ENCODE peak calls at places on chromosomes 6 and 20, in five cellular contexts. S, W, E, T and N are unnamed samples.

GRCh38 chr20:10715035-10715434 is 41.2 kb upstream of the JAG1 start:
- DNase-seq in T (peak; percentile 86), E (no peak), S (no peak), W (no peak), N (no peak)

GRCh38 chr6:66731310-66731709 is 1024.3 kb upstream of the EYS start:
- DNase-seq in S (no peak), T (no peak), W (no peak), E (no peak), N (no peak)

GRCh38 chr6:148166339-148166949 is 176.2 kb upstream of the SASH1 start:
- DNase-seq in T (peak; percentile 59), W (peak; percentile 51), E (peak; percentile 29), S (peak; percentile 18), N (peak; percentile 65)

GRCh38 chr6:16318538-16318937 is 80.2 kb downstream of the GMPR start:
- DNase-seq in E (no peak), S (no peak), T (no peak), W (no peak), N (no peak)

GRCh38 chr6:57222684-57223077 is 574 bp upstream of the RAB23 start:
- DNase-seq in S (no peak), T (no peak), E (no peak), W (no peak), N (no peak)

GRCh38 chr20:7291319-7291943 is 523.9 kb downstream of the BMP2 start:
- DNase-seq in W (no peak), S (no peak), E (no peak), T (no peak), N (no peak)

GRCh38 chr6:43805695-43806040 is 35.7 kb downstream of the VEGFA start:
- DNase-seq in W (no peak), S (no peak), E (no peak), T (peak; percentile 48), N (no peak)

GRCh38 chr6:53165333-53165732 is 16.7 kb upstream of the GCM1 start:
- DNase-seq in E (no peak), T (no peak), S (no peak), W (no peak), N (no peak)

GRCh38 chr6:134310206-134310605 is 7.7 kb downstream of the SGK1 start:
- DNase-seq in W (no peak), S (no peak), T (no peak), E (no peak), N (no peak)

GRCh38 chr20:20690676-20691476 is 21.6 kb downstream of the RALGAPA2 start:
- DNase-seq in W (no peak), T (no peak), S (no peak), E (no peak), N (no peak)

GRCh38 chr6:123415844-123416468 is 220.8 kb downstream of the TRDN start:
- DNase-seq in T (peak; percentile 56), S (peak; percentile 38), E (peak; percentile 12), W (peak; percentile 50), N (peak; percentile 10)

GRCh38 chr20:4087923-4088322 is 72.6 kb upstream of the RNF24 start:
- DNase-seq in S (no peak), T (no peak), E (no peak), W (no peak), N (no peak)

GRCh38 chr6:5671604-5672559 is 334.8 kb downstream of the NRN1 start:
- DNase-seq in S (no peak), T (no peak), W (no peak), E (no peak), N (peak; percentile 16)

GRCh38 chr6:166629628-166630027 is 2.6 kb upstream of the RPS6KA2 start:
- DNase-seq in T (no peak), W (no peak), E (no peak), S (no peak), N (peak; percentile 14)

GRCh38 chr6:106748547-106749207 is 119.3 kb downstream of the QRSL1 start:
- DNase-seq in S (peak; percentile 63), W (no peak), E (no peak), T (no peak), N (no peak)

GRCh38 chr6:41706876-41707564 is 28.4 kb downstream of the TFEB start:
- DNase-seq in T (no peak), E (no peak), W (no peak), S (no peak), N (no peak)
- TF ChIP-seq YY1 in T (no peak), E (no peak), W (no peak), S (no peak), N (no peak)

GRCh38 chr6:137415127-137415833 is 78.9 kb downstream of the OLIG3 start:
- DNase-seq in W (peak; percentile 28), S (no peak), T (peak; percentile 50), E (peak; percentile 12), N (peak; percentile 16)
- TF ChIP-seq YY1 in W (no peak), S (no peak), T (no peak), E (no peak), N (no peak)

DNA sequence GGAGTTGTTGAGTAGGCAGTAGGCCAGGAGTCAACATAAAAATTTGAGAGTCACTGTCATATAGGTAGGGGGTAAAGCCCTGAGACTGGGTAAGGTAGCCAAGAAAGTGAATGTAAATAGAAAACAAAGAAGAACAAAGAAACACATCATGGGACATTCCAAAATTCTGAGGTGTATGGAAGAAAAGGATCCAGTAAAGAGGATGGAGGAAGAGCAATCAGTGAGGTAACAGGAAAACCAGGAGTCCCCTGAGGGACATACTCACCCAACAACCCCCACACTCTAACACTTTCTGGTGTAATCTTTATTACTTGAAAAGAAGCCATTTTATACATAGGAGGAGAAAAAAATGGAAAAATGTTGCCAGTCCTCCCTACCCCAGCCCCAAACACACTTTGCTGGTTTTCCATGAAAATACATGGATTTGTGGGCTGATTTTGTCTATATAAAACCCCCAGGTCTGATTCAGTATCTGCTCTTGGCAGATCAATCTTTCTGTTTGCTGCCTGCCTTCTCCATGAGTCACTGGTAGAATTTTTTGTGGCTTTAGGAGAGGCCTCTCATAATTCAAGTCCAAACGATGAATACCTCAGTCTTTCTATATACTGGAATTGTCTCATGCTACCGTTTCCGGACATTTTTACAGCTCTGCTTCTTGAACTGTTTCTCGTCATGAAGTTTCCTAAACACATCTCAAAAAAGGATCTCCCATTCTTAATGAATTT is 271.4 kb upstream of the MAN1A1 start:
- DNase-seq in T (no peak), W (peak; percentile 37), E (no peak), S (no peak), N (no peak)
- TF ChIP-seq YY1 in T (no peak), W (no peak), E (no peak), S (no peak), N (no peak)

GRCh38 chr6:9851541-9852380 is 563.1 kb downstream of the TFAP2A start:
- DNase-seq in S (peak; percentile 8), T (no peak), W (peak; percentile 27), E (no peak), N (peak; percentile 0)
- TF ChIP-seq YY1 in S (no peak), T (no peak), W (no peak), E (no peak), N (no peak)

GRCh38 chr6:163324928-163325784 is 89.4 kb upstream of the QKI start:
- DNase-seq in W (no peak), T (peak; percentile 68), E (no peak), S (no peak), N (no peak)
- TF ChIP-seq YY1 in W (no peak), T (no peak), E (no peak), S (no peak), N (no peak)

GRCh38 chr6:151641028-151641427 is 147.2 kb downstream of the CCDC170 start:
- DNase-seq in E (no peak), W (no peak), S (no peak), T (no peak), N (no peak)
- TF ChIP-seq YY1 in E (no peak), W (no peak), S (no peak), T (no peak), N (no peak)

DNA sequence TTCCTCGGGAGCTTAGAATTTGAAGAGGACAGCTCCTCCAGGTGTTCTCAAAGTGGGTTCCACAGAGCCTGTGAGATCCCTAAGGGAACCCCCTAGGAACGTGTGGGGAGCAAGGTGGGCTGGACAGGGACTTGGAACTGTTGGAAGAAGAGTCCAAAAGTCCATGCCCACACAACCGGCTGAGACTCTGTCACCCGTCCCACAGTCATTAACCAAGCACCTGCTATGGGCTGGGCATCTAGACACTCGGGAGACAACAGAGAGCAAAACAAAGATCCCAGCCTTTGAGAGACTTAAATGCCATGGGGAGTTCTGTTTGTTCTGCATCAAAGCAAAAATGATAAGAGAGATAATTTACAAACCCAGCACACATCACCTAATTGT is 51.9 kb upstream of the SAYSD1 start:
- DNase-seq in T (no peak), W (no peak), S (no peak), E (no peak), N (no peak)
- TF ChIP-seq YY1 in T (no peak), W (no peak), S (no peak), E (no peak), N (no peak)

GRCh38 chr6:54802775-54803631 is 43.6 kb upstream of the FAM83B start:
- DNase-seq in W (peak; percentile 31), T (no peak), S (no peak), E (no peak), N (no peak)

GRCh38 chr6:54805077-54805476 is 41.5 kb upstream of the FAM83B start:
- DNase-seq in T (no peak), E (no peak), S (no peak), W (no peak), N (no peak)

GRCh38 chr6:54801244-54801643 is 45.3 kb upstream of the FAM83B start:
- DNase-seq in W (no peak), S (no peak), E (no peak), T (no peak), N (no peak)

GRCh38 chr6:54800201-54800600 is 46.4 kb upstream of the FAM83B start:
- DNase-seq in W (no peak), T (no peak), S (no peak), E (no peak), N (no peak)

DNA sequence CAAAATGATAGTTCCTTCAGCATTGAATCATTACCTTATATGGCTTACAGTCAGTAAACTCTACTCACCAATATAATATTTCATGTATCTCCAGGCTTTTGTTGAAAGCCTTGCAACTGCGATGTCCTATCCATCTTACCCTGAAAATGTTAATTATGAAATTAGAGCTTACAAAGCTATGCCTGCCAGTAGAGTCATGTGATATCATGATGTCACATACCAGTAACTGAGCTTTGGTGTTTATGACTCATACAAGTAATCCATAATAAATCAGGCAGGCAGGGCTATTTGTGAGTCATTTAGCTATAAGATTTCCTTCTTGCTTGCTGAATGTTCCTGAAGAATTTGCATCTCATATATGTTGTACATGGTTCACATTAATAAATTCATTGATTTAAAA is 44.9 kb upstream of the FAM83B start:
- DNase-seq in S (no peak), T (no peak), W (peak; percentile 83), E (no peak), N (no peak)
- TF ChIP-seq YY1 in S (no peak), T (no peak), W (no peak), E (no peak), N (no peak)

DNA sequence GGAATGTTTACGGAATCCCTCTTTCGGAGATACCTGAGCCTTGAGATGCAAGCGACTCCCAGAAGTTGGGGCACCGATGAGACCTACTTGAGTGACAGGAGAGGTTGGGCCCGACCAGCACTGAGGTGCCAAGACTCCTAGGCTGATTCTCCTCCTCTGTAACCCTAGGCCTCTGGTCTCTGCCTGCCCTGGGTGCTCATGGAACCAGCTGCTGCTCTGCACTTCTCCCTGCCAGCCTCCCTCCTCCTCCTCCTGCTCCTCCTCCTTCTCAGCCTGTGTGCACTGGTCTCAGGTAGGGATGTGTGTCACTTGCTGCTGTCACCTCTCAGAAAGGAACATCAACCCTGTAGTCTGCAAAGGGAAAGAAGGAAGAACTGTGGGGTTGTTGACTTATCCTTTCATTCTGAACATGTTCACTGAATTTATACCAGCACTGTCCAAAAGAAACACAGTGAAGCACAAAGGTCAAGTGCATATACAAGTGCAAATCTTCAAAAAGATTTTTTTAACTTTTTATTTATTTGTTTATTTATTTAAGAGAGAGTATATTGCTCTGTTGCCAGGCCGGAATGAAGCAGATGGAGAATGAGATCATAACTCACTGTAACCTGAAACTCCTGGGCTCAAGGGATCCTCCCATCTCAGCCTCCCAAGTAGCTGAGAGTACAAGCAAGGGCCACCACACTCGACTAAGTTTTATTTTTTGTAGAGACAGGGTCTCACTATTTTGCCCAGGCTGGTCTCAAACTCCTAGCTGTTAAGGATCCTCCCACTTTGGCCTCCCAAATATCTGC is 913 bp downstream of the BTN2A2 start:
- DNase-seq in T (no peak), W (no peak), E (no peak), S (no peak), N (peak; percentile 40)
- TF ChIP-seq YY1 in T (no peak), W (no peak), E (no peak), S (no peak), N (no peak)